ENCODE peak calls at places on chromosomes 3 and 15, in six cellular contexts. One of them, this sample, is unnamed.

GRCh38 chr15:78390823-78391222 is 47.2 kb upstream of the IREB2 start:
- DNase-seq in H1: no peak
- DNase-seq in IMR-90: no peak
- DNase-seq in mesenchymal stem cell: no peak
- DNase-seq in H9: no peak
- DNase-seq in trophoblast cell: peak; percentile 91
- DNase-seq in this sample: no peak

GRCh38 chr15:94042163-94042954 is 189.0 kb upstream of the MCTP2 start:
- DNase-seq in mesenchymal stem cell: peak; percentile 88
- DNase-seq in trophoblast cell: no peak
- DNase-seq in H1: no peak
- DNase-seq in H9: no peak
- DNase-seq in IMR-90: peak; percentile 68
- DNase-seq in this sample: no peak

GRCh38 chr15:50017522-50017921 is 101.5 kb downstream of the ATP8B4 start:
- DNase-seq in H9: no peak
- DNase-seq in IMR-90: no peak
- DNase-seq in H1: no peak
- DNase-seq in trophoblast cell: no peak
- DNase-seq in mesenchymal stem cell: peak; percentile 15
- DNase-seq in this sample: no peak

GRCh38 chr3:52218026-52218425 is 7.4 kb downstream of the TLR9 start:
- DNase-seq in IMR-90: no peak
- DNase-seq in H1: no peak
- DNase-seq in H9: no peak
- DNase-seq in mesenchymal stem cell: no peak
- DNase-seq in trophoblast cell: no peak
- DNase-seq in this sample: no peak

GRCh38 chr15:92074646-92075045 is 221.1 kb downstream of the SLCO3A1 start:
- DNase-seq in H1: no peak
- DNase-seq in IMR-90: peak; percentile 44
- DNase-seq in trophoblast cell: no peak
- DNase-seq in H9: no peak
- DNase-seq in mesenchymal stem cell: no peak
- DNase-seq in this sample: no peak

GRCh38 chr3:69967156-69967555 is 32.4 kb upstream of the SAMMSON start:
- DNase-seq in H9: no peak
- DNase-seq in IMR-90: no peak
- DNase-seq in mesenchymal stem cell: no peak
- DNase-seq in H1: no peak
- DNase-seq in trophoblast cell: no peak
- DNase-seq in this sample: no peak

GRCh38 chr15:43249699-43250203 is 17.0 kb downstream of the TGM5 start:
- DNase-seq in trophoblast cell: no peak
- DNase-seq in mesenchymal stem cell: peak; percentile 79
- DNase-seq in H9: no peak
- DNase-seq in IMR-90: peak; percentile 76
- DNase-seq in H1: no peak
- DNase-seq in this sample: no peak

GRCh38 chr3:113441051-113441770 is at the start of gene CFAP44:
- DNase-seq in H1: peak; percentile 50
- DNase-seq in trophoblast cell: peak; percentile 25
- DNase-seq in IMR-90: peak; percentile 52
- DNase-seq in H9: peak; percentile 91
- DNase-seq in mesenchymal stem cell: peak; percentile 79
- DNase-seq in this sample: peak; percentile 67

GRCh38 chr3:195754906-195755305 is 34.1 kb downstream of the MUC20 start:
- DNase-seq in mesenchymal stem cell: no peak
- DNase-seq in H9: no peak
- DNase-seq in H1: no peak
- DNase-seq in trophoblast cell: no peak
- DNase-seq in IMR-90: no peak
- DNase-seq in this sample: no peak

GRCh38 chr3:151584603-151585002 is 123.7 kb upstream of the IGSF10 start:
- DNase-seq in H9: no peak
- DNase-seq in mesenchymal stem cell: no peak
- DNase-seq in trophoblast cell: no peak
- DNase-seq in IMR-90: no peak
- DNase-seq in H1: no peak
- DNase-seq in this sample: no peak

GRCh38 chr3:13040381-13041074 is 32.7 kb downstream of the IQSEC1 start:
- DNase-seq in H1: no peak
- DNase-seq in IMR-90: no peak
- DNase-seq in mesenchymal stem cell: no peak
- DNase-seq in H9: no peak
- DNase-seq in trophoblast cell: no peak
- DNase-seq in this sample: no peak

GRCh38 chr3:156648086-156648485 is 26.3 kb upstream of the TIPARP start:
- DNase-seq in trophoblast cell: no peak
- DNase-seq in IMR-90: peak; percentile 75
- DNase-seq in H1: no peak
- DNase-seq in mesenchymal stem cell: peak; percentile 75
- DNase-seq in H9: no peak
- DNase-seq in this sample: no peak

DNA sequence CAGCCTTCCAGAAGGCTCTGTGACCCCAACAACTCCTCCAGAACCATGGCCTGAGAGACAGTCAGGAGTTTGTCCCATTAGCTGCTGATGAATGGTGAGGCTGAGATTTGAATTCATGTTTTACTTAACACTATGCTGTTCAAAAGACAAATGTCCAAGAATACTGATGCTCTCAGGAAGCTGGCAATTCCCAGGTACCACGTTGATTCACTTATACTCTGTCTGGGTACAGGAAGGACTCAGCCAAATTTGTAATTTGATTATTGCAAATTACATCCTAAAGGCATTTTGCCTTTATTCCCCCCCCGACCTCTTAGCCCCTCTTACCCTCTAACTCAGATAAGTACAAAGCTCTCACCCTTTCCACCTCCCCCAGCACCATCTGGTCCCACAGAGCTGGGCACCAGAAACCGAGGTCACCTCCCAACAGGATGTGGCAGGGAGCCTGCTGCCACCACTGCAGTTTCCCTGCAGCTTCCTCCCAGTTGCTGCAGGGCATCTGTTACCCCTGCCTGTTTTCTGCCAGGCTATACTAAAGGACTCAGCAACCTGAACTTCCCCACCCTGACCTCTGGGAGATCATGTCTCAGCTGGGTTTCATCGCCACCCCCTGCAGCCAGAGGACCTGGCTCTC is 33.6 kb downstream of the EAF1 start:
- DNase-seq in IMR-90: no peak
- DNase-seq in mesenchymal stem cell: no peak
- DNase-seq in trophoblast cell: no peak
- DNase-seq in H9: no peak
- DNase-seq in H1: no peak
- DNase-seq in this sample: no peak
- H3K14ac ChIP-seq in IMR-90: no peak overlapping the region
- H3K14ac ChIP-seq in mesenchymal stem cell: no peak overlapping the region
- H3K14ac ChIP-seq in trophoblast cell: no peak overlapping the region
- H3K14ac ChIP-seq in H9: no peak overlapping the region
- H3K14ac ChIP-seq in H1: no peak overlapping the region
- H3K14ac ChIP-seq in this sample: no peak overlapping the region

DNA sequence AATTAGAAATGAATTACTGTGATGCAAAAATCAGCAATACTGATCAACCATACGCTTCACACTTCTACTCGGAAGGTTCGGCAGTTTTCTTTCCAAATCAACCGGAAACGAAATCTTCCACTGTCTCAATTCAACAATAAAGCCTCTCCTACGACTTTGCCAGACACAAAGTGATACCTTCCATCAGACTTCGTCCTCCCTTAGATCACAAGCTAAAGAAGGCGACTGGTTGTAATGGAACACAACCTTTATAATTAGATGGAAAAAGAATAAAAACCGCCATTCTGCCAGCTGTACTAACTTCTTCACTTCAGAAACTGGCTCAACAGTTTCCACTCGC is 613 bp downstream of the PARL start:
- DNase-seq in H9: no peak
- DNase-seq in H1: no peak
- DNase-seq in IMR-90: no peak
- DNase-seq in trophoblast cell: no peak
- DNase-seq in mesenchymal stem cell: no peak
- DNase-seq in this sample: no peak
- H2AK5ac ChIP-seq in H9: no peak overlapping the region
- H2AK5ac ChIP-seq in H1: no peak overlapping the region
- H2AK5ac ChIP-seq in IMR-90: peak overlapping the region; percentile 70
- H2AK5ac ChIP-seq in trophoblast cell: no peak overlapping the region
- H2AK5ac ChIP-seq in mesenchymal stem cell: no peak overlapping the region
- H2AK5ac ChIP-seq in this sample: no peak overlapping the region

GRCh38 chr3:158762701-158763100 is 30.4 kb upstream of the RARRES1 start:
- DNase-seq in H1: no peak
- DNase-seq in H9: no peak
- DNase-seq in IMR-90: no peak
- DNase-seq in trophoblast cell: no peak
- DNase-seq in mesenchymal stem cell: no peak
- DNase-seq in this sample: no peak
- H3K14ac ChIP-seq in H1: no peak overlapping the region
- H3K14ac ChIP-seq in H9: no peak overlapping the region
- H3K14ac ChIP-seq in IMR-90: no peak overlapping the region
- H3K14ac ChIP-seq in trophoblast cell: no peak overlapping the region
- H3K14ac ChIP-seq in mesenchymal stem cell: no peak overlapping the region
- H3K14ac ChIP-seq in this sample: no peak overlapping the region

DNA sequence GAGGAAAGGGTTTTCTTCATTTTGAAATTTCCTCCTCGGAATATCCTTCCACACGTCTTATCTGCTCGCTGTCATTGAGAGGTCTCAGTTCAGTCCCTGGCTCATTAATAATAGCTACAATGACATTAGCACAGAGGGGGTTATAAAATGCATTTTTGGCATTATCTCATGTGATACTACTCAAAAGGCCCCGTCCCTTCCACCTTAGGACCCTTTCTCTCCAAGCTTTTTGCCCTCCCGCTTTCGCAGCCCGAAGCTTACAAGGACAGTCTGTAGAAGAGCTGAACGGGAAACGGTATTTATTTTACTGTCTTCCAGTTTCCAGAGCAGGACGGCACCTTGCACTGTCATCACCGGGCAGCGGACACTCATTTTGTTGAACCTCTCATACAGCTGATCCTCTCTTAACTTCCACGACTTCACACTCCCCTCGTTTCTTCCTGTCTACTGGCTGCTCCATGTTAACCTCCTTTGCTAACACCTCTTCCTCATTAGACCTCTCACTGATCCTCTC is 5.6 kb upstream of the PLEKHO2 start:
- DNase-seq in mesenchymal stem cell: no peak
- DNase-seq in H9: no peak
- DNase-seq in trophoblast cell: no peak
- DNase-seq in IMR-90: no peak
- DNase-seq in H1: no peak
- DNase-seq in this sample: no peak
- H2AK5ac ChIP-seq in mesenchymal stem cell: no peak overlapping the region
- H2AK5ac ChIP-seq in H9: no peak overlapping the region
- H2AK5ac ChIP-seq in trophoblast cell: no peak overlapping the region
- H2AK5ac ChIP-seq in IMR-90: peak overlapping the region; percentile 52
- H2AK5ac ChIP-seq in H1: peak overlapping the region; percentile 69
- H2AK5ac ChIP-seq in this sample: no peak overlapping the region

DNA sequence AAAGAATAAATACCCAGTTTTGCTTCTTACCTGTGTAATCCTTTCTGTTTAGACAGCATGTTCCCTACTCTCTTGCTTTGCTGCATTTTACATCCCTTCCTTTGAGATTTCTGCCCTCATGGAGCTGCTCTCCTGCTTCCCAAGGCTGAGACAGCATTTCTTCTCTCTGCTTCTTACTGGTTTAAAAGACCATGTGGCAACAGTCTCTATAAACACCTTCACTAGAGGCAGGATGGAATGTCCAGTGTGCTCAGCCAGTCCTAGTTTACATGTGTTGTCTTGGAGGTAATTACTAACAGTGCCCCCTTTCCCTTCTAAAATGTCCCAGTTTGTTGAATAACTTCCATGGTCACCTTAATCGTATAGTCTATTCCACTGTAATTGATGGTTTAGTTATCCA is 262.3 kb downstream of the CNTN3 start:
- DNase-seq in H9: no peak
- DNase-seq in mesenchymal stem cell: no peak
- DNase-seq in IMR-90: no peak
- DNase-seq in trophoblast cell: no peak
- DNase-seq in H1: no peak
- DNase-seq in this sample: no peak
- H3K14ac ChIP-seq in H9: no peak overlapping the region
- H3K14ac ChIP-seq in mesenchymal stem cell: no peak overlapping the region
- H3K14ac ChIP-seq in IMR-90: no peak overlapping the region
- H3K14ac ChIP-seq in trophoblast cell: no peak overlapping the region
- H3K14ac ChIP-seq in H1: no peak overlapping the region
- H3K14ac ChIP-seq in this sample: no peak overlapping the region

DNA sequence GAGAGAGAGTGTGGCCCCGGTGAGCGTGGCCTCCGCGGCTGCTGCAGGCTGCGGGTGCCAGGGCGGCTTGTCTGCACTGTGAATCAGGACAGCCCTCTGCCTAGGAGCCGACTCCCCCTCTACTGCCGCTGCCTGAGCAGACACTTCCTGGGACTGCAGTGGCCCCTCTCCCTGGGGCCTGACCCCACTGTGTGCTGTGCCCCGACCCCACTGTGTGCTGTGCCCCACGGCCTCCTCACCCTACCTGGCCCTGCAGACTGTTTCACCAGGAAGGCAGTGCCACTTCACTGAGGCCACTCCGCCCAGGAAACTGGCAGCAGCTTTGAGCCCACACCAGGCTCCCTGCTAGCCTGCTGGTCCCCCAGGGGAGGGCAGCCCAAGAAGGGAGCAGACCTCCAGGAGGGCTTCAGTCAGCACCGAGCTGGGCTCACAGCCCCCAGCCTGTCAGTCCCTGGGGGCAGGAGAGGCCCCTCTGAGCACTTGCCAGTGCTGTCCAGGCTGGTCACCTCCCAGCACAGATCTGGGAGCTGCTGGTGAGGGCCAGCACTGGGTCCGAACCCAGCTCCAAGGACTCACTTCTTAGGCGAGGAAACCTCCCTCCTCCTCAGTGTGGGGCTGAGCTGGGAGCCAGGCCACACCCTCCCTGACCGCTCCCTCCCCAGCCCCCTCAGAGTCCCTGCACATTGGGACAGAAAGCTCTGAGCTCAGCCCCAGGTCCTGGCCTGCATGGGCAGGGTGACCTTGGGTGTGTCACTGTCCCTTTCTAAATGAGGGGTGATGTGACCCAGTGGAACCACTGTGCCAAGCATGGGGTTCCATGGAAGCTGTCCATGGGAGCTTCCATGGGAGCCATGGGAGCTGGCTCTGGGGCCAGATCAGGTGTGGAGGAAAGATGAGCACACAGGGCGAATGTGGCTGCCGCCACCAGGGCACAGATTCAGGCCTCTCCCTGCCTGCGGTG is 56.8 kb downstream of the DNAJB8 start:
- DNase-seq in H1: no peak
- DNase-seq in H9: no peak
- DNase-seq in IMR-90: no peak
- DNase-seq in trophoblast cell: no peak
- DNase-seq in mesenchymal stem cell: no peak
- DNase-seq in this sample: no peak
- H2AK5ac ChIP-seq in H1: no peak overlapping the region
- H2AK5ac ChIP-seq in H9: no peak overlapping the region
- H2AK5ac ChIP-seq in IMR-90: no peak overlapping the region
- H2AK5ac ChIP-seq in trophoblast cell: no peak overlapping the region
- H2AK5ac ChIP-seq in mesenchymal stem cell: no peak overlapping the region
- H2AK5ac ChIP-seq in this sample: peak overlapping the region; percentile 97

GRCh38 chr3:152830245-152830644 is 4.7 kb upstream of the P2RY1 start:
- DNase-seq in mesenchymal stem cell: no peak
- DNase-seq in IMR-90: no peak
- DNase-seq in H9: no peak
- DNase-seq in H1: no peak
- DNase-seq in trophoblast cell: no peak
- DNase-seq in this sample: no peak
- H3K14ac ChIP-seq in mesenchymal stem cell: no peak overlapping the region
- H3K14ac ChIP-seq in IMR-90: no peak overlapping the region
- H3K14ac ChIP-seq in H9: no peak overlapping the region
- H3K14ac ChIP-seq in H1: no peak overlapping the region
- H3K14ac ChIP-seq in trophoblast cell: no peak overlapping the region
- H3K14ac ChIP-seq in this sample: no peak overlapping the region

GRCh38 chr3:38453075-38453913 is at the start of gene ACVR2B:
- DNase-seq in H1: peak; percentile 65
- DNase-seq in IMR-90: peak; percentile 56
- DNase-seq in H9: peak; percentile 94
- DNase-seq in trophoblast cell: peak; percentile 83
- DNase-seq in mesenchymal stem cell: peak; percentile 75
- DNase-seq in this sample: peak; percentile 87
- H2AK5ac ChIP-seq in H1: no peak within 1 kb of the TSS
- H2AK5ac ChIP-seq in IMR-90: peak within 1 kb of the TSS; percentile 43
- H2AK5ac ChIP-seq in H9: no peak within 1 kb of the TSS
- H2AK5ac ChIP-seq in trophoblast cell: peak within 1 kb of the TSS; percentile 49
- H2AK5ac ChIP-seq in mesenchymal stem cell: no peak within 1 kb of the TSS
- H2AK5ac ChIP-seq in this sample: peak within 1 kb of the TSS; percentile 99

This sample was measured in neuronal stem cell.